ENCODE peak calls at places on chromosomes 12 and 14, in six cellular contexts. G, Q, A, H, F and B are unnamed samples.

GRCh38 chr14:99067927-99068326 is 204.1 kb downstream of the BCL11B start:
- DNase-seq in G (no peak), A (no peak), Q (no peak), F (no peak), H (no peak), B (no peak)

GRCh38 chr12:71415336-71416231 is 24.0 kb upstream of the LGR5 start:
- DNase-seq in H (peak), A (peak), F (peak), Q (peak), G (peak), B (peak)

GRCh38 chr12:111444706-111445310 is 39.1 kb downstream of the SH2B3 start:
- DNase-seq in Q (no peak), H (peak), G (no peak), A (no peak), F (no peak), B (peak)

GRCh38 chr14:66974397-66975025 is 214.7 kb upstream of the GARIN2 start:
- DNase-seq in H (no peak), G (no peak), Q (peak), F (no peak), A (no peak), B (no peak)

GRCh38 chr12:47785887-47786661 is 13.0 kb downstream of the SLC48A1 start:
- DNase-seq in Q (no peak), H (no peak), G (no peak), A (no peak), F (no peak), B (no peak)

GRCh38 chr14:75906680-75907280 is 75.0 kb downstream of the TGFB3 start:
- DNase-seq in F (peak), H (no peak), A (peak), G (peak), Q (peak), B (peak)

GRCh38 chr12:96208346-96208745 is 14.2 kb downstream of the ELK3 start:
- DNase-seq in G (no peak), A (no peak), H (no peak), F (no peak), Q (peak), B (no peak)

GRCh38 chr14:92215579-92215978 is 93.8 kb downstream of the CPSF2 start:
- DNase-seq in Q (no peak), H (no peak), A (no peak), F (no peak), G (no peak), B (no peak)

GRCh38 chr14:93132472-93133065 is 16.8 kb upstream of the ITPK1 start:
- DNase-seq in F (peak), G (peak), Q (peak), A (peak), H (no peak), B (peak)

GRCh38 chr12:29455087-29455486 is 42.4 kb downstream of the OVCH1 start:
- DNase-seq in G (no peak), Q (no peak), H (no peak), F (no peak), A (no peak), B (no peak)

GRCh38 chr12:4584281-4584680 is 22.3 kb downstream of the DYRK4 start:
- DNase-seq in F (no peak), Q (no peak), H (no peak), A (no peak), G (no peak), B (no peak)

GRCh38 chr14:94110552-94111181 is at the start of gene IFI27:
- DNase-seq in G (no peak), A (no peak), F (peak), H (no peak), Q (peak), B (no peak)

GRCh38 chr14:72318648-72319047 is 386.4 kb downstream of the RGS6 start:
- DNase-seq in H (peak), F (no peak), A (no peak), Q (no peak), G (no peak), B (no peak)

DNA sequence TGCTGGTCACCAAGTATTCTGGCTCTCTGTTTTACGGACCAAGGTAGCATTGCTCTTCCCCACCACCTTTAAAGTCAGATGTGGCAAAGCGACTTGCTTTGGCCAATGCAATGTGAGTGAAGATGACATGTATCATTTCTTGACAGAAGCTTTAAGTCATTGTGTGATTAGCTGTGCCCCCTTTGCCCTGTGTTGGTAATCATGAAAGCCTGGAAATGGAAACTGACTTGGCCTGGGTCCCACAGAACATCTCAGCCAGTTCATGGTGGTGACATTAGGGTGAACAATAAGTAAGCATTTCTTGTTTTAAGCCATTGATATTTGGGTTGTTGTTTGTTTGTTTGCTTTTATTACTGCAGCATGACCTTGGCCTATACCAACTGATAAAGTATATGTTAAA is 15.9 kb upstream of the YLPM1 start:
- DNase-seq in Q (no peak), A (no peak), G (no peak), H (no peak), F (no peak), B (no peak)
- TF ChIP-seq MYC in Q (no peak), A (no peak), G (no peak), H (no peak), F (no peak), B (no peak)

DNA sequence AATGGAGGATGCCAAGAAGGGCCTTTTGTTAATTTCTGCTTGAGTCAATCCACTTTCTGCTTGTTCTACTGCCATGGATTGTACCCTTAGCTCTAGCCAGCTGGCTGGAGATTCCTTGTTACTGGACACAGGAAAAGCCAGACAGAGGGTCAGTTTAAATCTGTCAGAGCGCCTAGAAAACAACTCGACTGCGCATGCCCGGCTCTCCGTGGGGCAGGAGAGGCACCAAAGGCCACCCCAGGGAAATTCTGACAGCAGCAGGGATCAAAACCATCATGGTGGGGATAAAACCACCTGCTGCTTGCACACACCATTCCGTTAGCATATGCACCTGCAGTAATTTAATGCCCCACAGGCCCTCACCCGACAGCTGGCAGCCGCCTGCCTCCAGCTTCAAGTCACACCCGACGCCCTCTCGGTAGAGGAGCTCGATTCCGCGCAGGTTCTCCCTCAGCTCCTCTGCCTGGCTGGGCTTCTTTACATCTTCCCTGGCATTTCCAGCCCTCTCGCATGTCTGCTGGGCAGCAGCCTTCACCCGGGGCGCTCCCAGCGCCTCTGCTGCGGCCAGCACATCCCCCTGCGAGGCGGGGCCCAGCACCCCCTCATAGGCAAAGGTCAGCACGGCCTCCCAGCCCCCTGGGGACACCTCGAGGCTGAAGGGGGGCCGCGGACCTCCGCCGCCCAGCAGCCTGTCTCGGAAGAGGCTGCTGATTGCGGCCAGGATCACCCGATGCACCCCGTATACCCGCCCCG is 1.1 kb downstream of the KLHL33 start:
- DNase-seq in A (no peak), H (no peak), Q (peak), G (no peak), F (no peak), B (no peak)
- TF ChIP-seq POLR2A in A (no peak), H (no peak), Q (no peak), G (no peak), F (no peak), B (no peak)

GRCh38 chr14:57389646-57390036 is 745 bp upstream of the NAA30 start:
- DNase-seq in F (peak), H (peak), A (no peak), G (no peak), Q (no peak), B (no peak)
- TF ChIP-seq MYC in F (no peak), H (no peak), A (no peak), G (no peak), Q (no peak), B (no peak)

GRCh38 chr12:106889950-106890626 is 65.6 kb upstream of the TMEM263 start:
- DNase-seq in Q (no peak), G (no peak), H (no peak), F (no peak), A (no peak), B (no peak)

GRCh38 chr12:106893451-106893850 is 62.3 kb upstream of the TMEM263 start:
- DNase-seq in Q (no peak), A (no peak), G (no peak), H (no peak), F (no peak), B (no peak)

GRCh38 chr12:106894774-106895173 is 60.9 kb upstream of the TMEM263 start:
- DNase-seq in F (no peak), Q (no peak), G (no peak), H (no peak), A (no peak), B (no peak)

GRCh38 chr12:106889326-106889725 is 66.4 kb upstream of the TMEM263 start:
- DNase-seq in Q (no peak), F (no peak), A (no peak), H (no peak), G (no peak), B (no peak)

DNA sequence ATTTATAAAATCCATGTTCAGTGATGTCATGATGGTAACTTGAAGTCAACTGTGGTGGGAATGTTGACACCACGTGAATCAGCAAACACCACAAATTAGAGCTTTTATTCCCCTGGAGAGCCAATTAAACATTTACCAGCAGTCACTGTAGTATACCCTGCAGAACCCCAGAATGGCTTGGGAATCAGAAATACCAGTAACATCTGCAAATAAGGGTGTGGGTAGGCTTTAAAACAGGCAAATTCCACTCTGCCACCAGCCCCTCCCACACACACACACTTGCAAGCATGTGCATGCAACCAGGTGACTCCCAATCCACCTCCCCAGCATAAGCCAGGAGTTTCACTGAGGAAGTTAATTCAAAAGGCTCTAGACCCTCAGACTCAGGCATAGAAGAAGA is 63.6 kb upstream of the TMEM263 start:
- DNase-seq in G (no peak), A (no peak), H (no peak), Q (no peak), F (no peak), B (no peak)
- TF ChIP-seq POLR2A in G (no peak), A (no peak), H (no peak), Q (no peak), F (no peak), B (no peak)

DNA sequence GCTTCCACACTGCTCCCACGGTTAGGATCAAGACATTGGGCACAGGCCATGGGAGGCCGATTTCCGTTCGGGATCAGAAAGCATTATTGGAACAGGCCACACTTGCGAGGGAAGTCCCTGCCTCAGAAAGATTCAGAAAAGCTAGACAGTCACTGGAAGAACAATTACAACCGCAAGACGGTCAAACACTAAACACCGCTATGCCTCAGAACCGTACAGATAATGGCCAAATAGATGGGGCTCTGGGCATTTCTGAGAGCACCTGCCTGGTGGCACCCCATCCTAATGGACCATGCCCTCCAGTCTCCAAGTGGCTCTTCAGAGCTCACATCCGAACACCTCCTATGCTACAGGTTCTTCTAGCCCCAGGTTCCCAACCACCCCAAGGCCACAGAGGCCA is 42.0 kb downstream of the SSH1 start:
- DNase-seq in G (no peak), Q (no peak), H (no peak), A (no peak), F (no peak), B (no peak)
- TF ChIP-seq MYC in G (no peak), Q (no peak), H (no peak), A (no peak), F (no peak), B (no peak)

GRCh38 chr14:64625363-64626232 is 75.8 kb downstream of the PPP1R36 start:
- DNase-seq in H (no peak), G (no peak), A (no peak), F (no peak), Q (peak), B (no peak)

GRCh38 chr14:64634558-64634957 is 69.7 kb upstream of the PLEKHG3 start:
- DNase-seq in Q (peak), F (no peak), G (no peak), A (no peak), H (no peak), B (no peak)

GRCh38 chr14:64628940-64629403 is 75.3 kb upstream of the PLEKHG3 start:
- DNase-seq in Q (no peak), G (no peak), A (peak), H (no peak), F (no peak), B (no peak)

GRCh38 chr14:64632056-64632455 is 72.2 kb upstream of the PLEKHG3 start:
- DNase-seq in Q (no peak), G (no peak), F (no peak), A (no peak), H (no peak), B (no peak)

GRCh38 chr14:64630778-64631177 is 73.4 kb upstream of the PLEKHG3 start:
- DNase-seq in Q (no peak), A (no peak), F (no peak), H (no peak), G (no peak), B (no peak)
- TF ChIP-seq POLR2A in Q (no peak), A (no peak), F (no peak), H (no peak), G (no peak), B (no peak)

GRCh38 chr12:105955608-105955931 is 183.2 kb downstream of the NUAK1 start:
- DNase-seq in G (no peak), Q (no peak), A (no peak), H (no peak), F (peak), B (no peak)

GRCh38 chr12:105954891-105955607 is 183.7 kb downstream of the NUAK1 start:
- DNase-seq in F (peak), Q (no peak), A (no peak), H (no peak), G (no peak), B (no peak)

GRCh38 chr12:105955976-105956375 is 182.8 kb downstream of the NUAK1 start:
- DNase-seq in A (no peak), F (no peak), G (no peak), H (no peak), Q (no peak), B (no peak)

GRCh38 chr12:105960319-105961076 is 178.3 kb downstream of the NUAK1 start:
- DNase-seq in Q (peak), A (no peak), H (no peak), G (no peak), F (no peak), B (no peak)

DNA sequence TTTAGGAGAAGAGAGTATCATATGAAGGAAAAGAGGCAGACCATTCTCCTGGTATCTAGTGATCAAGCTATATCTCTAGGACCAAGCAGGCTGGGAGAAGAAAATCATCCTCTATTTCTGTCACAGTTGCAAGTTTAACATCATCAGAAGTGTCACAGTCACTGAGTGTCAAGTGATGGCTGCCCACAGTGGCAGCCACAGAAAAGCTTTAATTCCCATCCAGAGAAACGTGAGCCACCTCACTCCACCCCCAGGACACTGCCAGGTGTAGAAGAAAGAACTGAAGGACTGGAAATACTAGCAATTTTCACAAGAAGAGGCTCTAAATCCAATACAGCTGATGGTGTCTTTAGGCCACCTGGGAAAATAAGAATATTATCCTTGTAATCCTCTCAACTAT is 181.7 kb downstream of the NUAK1 start:
- DNase-seq in G (no peak), A (no peak), F (no peak), H (no peak), Q (no peak), B (no peak)
- TF ChIP-seq MYC in G (no peak), A (no peak), F (no peak), H (no peak), Q (no peak), B (no peak)

GRCh38 chr12:93570552-93571359 is 1.7 kb upstream of the SOCS2 start:
- DNase-seq in F (peak), A (peak), Q (peak), G (peak), H (no peak), B (peak)
- TF ChIP-seq POLR2A in F (peak), A (peak), Q (no peak), G (no peak), H (peak), B (peak)

DNA sequence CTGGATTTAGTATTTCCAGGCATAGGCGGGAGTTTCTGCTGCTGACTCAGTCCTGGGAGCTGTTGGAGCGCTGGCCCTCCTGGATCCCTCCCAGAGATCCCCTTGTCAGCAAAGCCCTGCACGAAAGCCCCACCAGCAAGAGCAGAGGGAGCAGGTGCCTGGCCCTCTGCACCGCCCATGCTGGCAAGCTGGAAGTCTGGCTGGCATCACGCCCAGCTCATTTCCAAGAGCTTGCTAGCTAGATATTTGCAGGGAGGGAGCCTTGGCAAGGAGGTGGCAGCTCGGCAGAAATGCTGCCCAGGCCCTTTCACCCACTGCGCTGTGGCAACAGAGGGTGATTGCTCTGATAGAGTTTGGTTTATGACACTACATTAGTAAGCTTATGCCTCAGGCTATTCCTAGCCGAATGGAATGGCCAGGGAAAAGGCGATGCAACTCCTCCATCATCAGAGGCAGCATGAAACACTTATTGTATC is 193.9 kb downstream of the EMP1 start:
- DNase-seq in A (peak), Q (peak), H (no peak), G (no peak), F (no peak), B (no peak)
- TF ChIP-seq MYC in A (no peak), Q (no peak), H (no peak), G (no peak), F (no peak), B (no peak)